ENCODE peak calls at places on chromosomes 7 and 10, in seven cellular contexts. V is DND-41, J is epithelial cell of proximal tubule, Y is body of pancreas, G is A549, N is hepatocyte, P is esophagus squamous epithelium. B is an unnamed sample.

GRCh38 chr7:131358636-131359035 is 31.0 kb downstream of the MKLN1 start:
- DNase-seq in J (no peak), V (no peak), Y (no peak), N (no peak), P (no peak), G (no peak), B (peak)

GRCh38 chr10:34587002-34587740 is 227.9 kb downstream of the PARD3 start:
- DNase-seq in V (no peak), N (no peak), G (no peak), Y (no peak), P (no peak), J (no peak), B (no peak)

GRCh38 chr7:107660381-107661080 is at the start of gene SLC26A4:
- DNase-seq in J (no peak), G (no peak), Y (no peak), N (peak), P (no peak), V (peak), B (peak)

GRCh38 chr7:121807078-121807477 is 65.9 kb upstream of the PTPRZ1 start:
- DNase-seq in V (no peak), G (no peak), N (no peak), J (no peak), P (no peak), Y (no peak), B (no peak)

GRCh38 chr10:103916254-103916653 is 1.7 kb downstream of the STN1 start:
- DNase-seq in J (no peak), G (no peak), N (no peak), P (no peak), Y (no peak), V (no peak), B (no peak)

GRCh38 chr10:37304036-37304435 is 178.6 kb downstream of the ANKRD30A start:
- DNase-seq in N (no peak), P (no peak), J (no peak), V (no peak), G (no peak), Y (no peak), B (no peak)

GRCh38 chr10:6473430-6473829 is 106.6 kb downstream of the PRKCQ start:
- DNase-seq in N (no peak), G (no peak), Y (no peak), V (peak), P (no peak), J (no peak), B (peak)

GRCh38 chr10:11443468-11444147 is 167.8 kb downstream of the USP6NL start:
- DNase-seq in P (no peak), N (no peak), G (no peak), V (peak), J (no peak), Y (no peak), B (no peak)

GRCh38 chr7:137169282-137169698 is 174.2 kb downstream of the PTN start:
- DNase-seq in J (peak), Y (peak), N (peak), P (no peak), V (no peak), G (no peak), B (peak)

GRCh38 chr7:81414411-81414810 is 355.4 kb downstream of the HGF start:
- DNase-seq in P (no peak), N (no peak), J (no peak), G (no peak), V (no peak), Y (no peak), B (no peak)

GRCh38 chr10:89653410-89653828 is 8.4 kb upstream of the PANK1 start:
- DNase-seq in V (peak), G (no peak), P (no peak), J (peak), N (no peak), Y (no peak), B (peak)

GRCh38 chr10:59905066-59905734 is 1.2 kb downstream of the CCDC6 start:
- DNase-seq in P (no peak), N (peak), G (no peak), V (no peak), J (no peak), Y (peak), B (peak)

GRCh38 chr7:476736-477360 is 42.8 kb downstream of the PDGFA start:
- DNase-seq in J (no peak), P (no peak), V (no peak), N (no peak), G (no peak), Y (peak), B (no peak)

GRCh38 chr10:49539320-49539885 is 482 bp upstream of the ERCC6 start:
- DNase-seq in V (peak), J (no peak), G (peak), Y (peak), N (peak), P (no peak), B (no peak)

GRCh38 chr7:128846781-128847444 is 15.7 kb upstream of the ATP6V1F start:
- DNase-seq in J (no peak), G (no peak), P (no peak), V (no peak), N (no peak), Y (no peak), B (no peak)

GRCh38 chr10:7315906-7316305 is 94.9 kb downstream of the SFMBT2 start:
- DNase-seq in Y (no peak), G (no peak), J (no peak), N (no peak), V (no peak), P (no peak), B (no peak)

GRCh38 chr7:29274156-29275017 is 79.8 kb downstream of the CHN2 start:
- DNase-seq in N (no peak), G (no peak), V (no peak), J (no peak), P (no peak), Y (no peak), B (no peak)

GRCh38 chr10:110067960-110068770 is 60.4 kb downstream of the ADD3 start:
- DNase-seq in Y (no peak), V (peak), N (no peak), G (no peak), J (no peak), P (no peak), B (peak)

GRCh38 chr10:59098811-59099452 is 77.5 kb upstream of the PHYHIPL start:
- DNase-seq in G (no peak), N (peak), J (no peak), P (no peak), V (no peak), Y (no peak), B (no peak)

GRCh38 chr10:116974442-116975005 is 30.5 kb downstream of the SHTN1 start:
- DNase-seq in G (peak), Y (no peak), P (no peak), V (no peak), J (no peak), N (no peak), B (no peak)

GRCh38 chr7:279821-280220 is 10.1 kb upstream of the FOXL3 start:
- DNase-seq in P (no peak), J (no peak), N (no peak), V (no peak), G (no peak), Y (no peak), B (no peak)

GRCh38 chr10:92552310-92552709 is 21.6 kb downstream of the IDE start:
- DNase-seq in G (no peak), J (no peak), P (no peak), N (no peak), Y (no peak), V (no peak), B (peak)
- TF ChIP-seq CTCF in G (peak), J (peak), P (no peak), N (peak), Y (no peak), V (peak), B (peak)

GRCh38 chr7:63925262-63925625 is 73.4 kb upstream of the ZNF722 start:
- DNase-seq in G (no peak), Y (no peak), V (no peak), J (no peak), N (no peak), P (no peak), B (no peak)
- H3K4me3 ChIP-seq in G (no peak), Y (peak), V (peak), J (peak), N (no peak), P (peak), B (no peak)

GRCh38 chr10:2081501-2081900 is 344.2 kb upstream of the ADARB2 start:
- DNase-seq in P (no peak), J (no peak), V (no peak), N (no peak), Y (no peak), G (no peak), B (peak)
- TF ChIP-seq CTCF in P (no peak), J (no peak), V (no peak), N (no peak), Y (no peak), G (no peak), B (peak)

GRCh38 chr10:87841215-87841614 is 22.1 kb downstream of the KLLN start:
- DNase-seq in G (no peak), J (no peak), P (no peak), Y (no peak), N (no peak), V (no peak), B (no peak)
- H3K4me3 ChIP-seq in G (no peak), J (no peak), P (no peak), Y (no peak), N (no peak), V (no peak), B (no peak)

DNA sequence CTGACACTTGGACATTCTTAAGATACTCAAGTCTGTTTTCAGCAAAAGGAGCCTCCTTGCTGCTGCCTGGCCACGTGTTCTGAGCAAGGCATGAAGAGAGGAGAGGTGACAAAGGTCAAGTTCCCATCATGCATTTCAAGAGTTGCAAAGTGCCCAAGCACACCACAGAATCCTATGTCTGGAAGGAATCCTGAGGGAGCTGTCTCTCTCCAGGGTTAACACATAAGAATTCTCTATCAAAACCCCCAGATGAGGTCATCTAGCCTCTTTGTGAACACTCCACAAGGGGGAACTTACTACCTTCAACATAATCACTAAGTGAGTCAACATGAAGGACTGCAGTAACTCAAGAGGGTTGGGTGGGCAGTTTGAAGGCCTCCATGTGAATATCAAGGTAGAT is 155.5 kb downstream of the RNF216 start:
- DNase-seq in V (no peak), J (peak), P (no peak), Y (no peak), G (peak), N (peak), B (no peak)
- TF ChIP-seq CTCF in V (no peak), J (peak), P (no peak), Y (no peak), G (no peak), N (no peak), B (no peak)

DNA sequence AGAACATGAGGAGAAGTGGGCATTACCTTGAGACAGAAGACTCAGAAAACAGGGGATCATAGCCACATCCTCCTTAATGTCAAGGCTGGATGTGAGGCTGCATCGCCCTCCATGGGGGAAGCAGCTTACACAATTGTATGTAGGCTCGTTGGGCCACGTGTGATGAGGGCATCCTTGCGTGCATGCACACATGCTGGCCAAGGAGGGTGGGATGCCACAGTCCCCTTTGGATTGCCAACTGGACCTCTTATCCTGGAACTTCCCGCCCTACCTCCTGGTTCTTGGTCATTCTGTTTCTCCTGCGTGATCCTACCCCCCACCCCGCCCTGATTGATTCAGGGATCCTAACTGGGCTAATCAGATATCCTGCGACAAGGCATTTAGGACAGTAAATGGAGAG is 102.0 kb downstream of the PRKAG2 start:
- DNase-seq in J (no peak), Y (no peak), G (no peak), N (no peak), P (no peak), V (no peak), B (no peak)
- H3K4me3 ChIP-seq in J (no peak), Y (no peak), G (no peak), N (no peak), P (no peak), V (no peak), B (no peak)

GRCh38 chr7:113015038-113015645 is 71.5 kb downstream of the GPR85 start:
- DNase-seq in P (no peak), J (peak), N (peak), V (no peak), Y (no peak), G (peak), B (peak)
- TF ChIP-seq CTCF in P (peak), J (peak), N (peak), V (peak), Y (peak), G (peak), B (no peak)